ENCODE peak calls at places on chromosome 18, in ten cellular contexts. A is A549, H is ovary, Q is transverse colon, G is K562, P is suprapubic skin, W is HepG2, S is esophagus muscularis mucosa, C is stomach, O is SK-N-SH. X is an unnamed sample. For H3K4me1, the result is how much of the 10 kb centered on the place peaks cover.

GRCh38 chr18:55506074-55506473 is 81.9 kb downstream of the TCF4 start:
- DNase-seq in A (no peak), H (no peak), Q (no peak), G (no peak), P (no peak), W (no peak), S (no peak), C (no peak), O (no peak), X (no peak)

GRCh38 chr18:49024808-49025361 is 74.1 kb upstream of the SMAD7 start:
- DNase-seq in A (no peak), H (no peak), Q (no peak), G (no peak), P (no peak), W (no peak), S (no peak), C (no peak), O (peak), X (no peak)

GRCh38 chr18:59820663-59821062 is 79.1 kb upstream of the PMAIP1 start:
- DNase-seq in A (no peak), H (no peak), Q (no peak), G (no peak), P (no peak), W (no peak), S (no peak), C (no peak), O (no peak), X (no peak)

GRCh38 chr18:22277758-22278157 is 108.4 kb downstream of the GATA6 start:
- DNase-seq in A (no peak), H (no peak), Q (no peak), G (no peak), P (no peak), W (no peak), S (no peak), C (no peak), O (no peak), X (no peak)

GRCh38 chr18:55069497-55069896 is 110.2 kb upstream of the CCDC68 start:
- DNase-seq in A (no peak), H (no peak), Q (no peak), G (no peak), P (no peak), W (no peak), S (no peak), C (no peak), O (no peak), X (no peak)

GRCh38 chr18:12092398-12093229 is 1.0 kb upstream of the ANKRD62 start:
- DNase-seq in A (peak), H (no peak), Q (peak), G (peak), P (no peak), W (peak), S (no peak), C (no peak), O (peak), X (no peak)

GRCh38 chr18:7822435-7823425 is 255.6 kb downstream of the PTPRM start:
- DNase-seq in A (no peak), H (peak), Q (no peak), G (no peak), P (no peak), W (no peak), S (no peak), C (no peak), O (no peak), X (no peak)

GRCh38 chr18:52313213-52313612 is 26.8 kb upstream of the DCC start:
- DNase-seq in A (no peak), H (no peak), Q (no peak), G (no peak), P (no peak), W (no peak), S (no peak), C (no peak), O (no peak), X (no peak)

GRCh38 chr18:56747032-56747658 is 96.0 kb downstream of the WDR7 start:
- DNase-seq in A (no peak), H (no peak), Q (no peak), G (no peak), P (no peak), W (no peak), S (no peak), C (no peak), O (no peak), X (no peak)

GRCh38 chr18:12606592-12607315 is 51.2 kb downstream of the SPIRE1 start:
- DNase-seq in A (no peak), H (no peak), Q (no peak), G (no peak), P (no peak), W (peak), S (no peak), C (no peak), O (no peak), X (no peak)

GRCh38 chr18:41226186-41226585 is 728.8 kb upstream of the PIK3C3 start:
- DNase-seq in A (no peak), H (no peak), Q (no peak), G (no peak), P (no peak), W (no peak), S (no peak), C (no peak), O (no peak), X (no peak)

GRCh38 chr18:28176933-28177827 is at the start of gene CDH2:
- DNase-seq in A (peak), H (peak), Q (no peak), G (no peak), P (no peak), W (peak), S (no peak), C (peak), O (peak), X (peak)

GRCh38 chr18:75654928-75655745 is 227.6 kb upstream of the SMIM21 start:
- DNase-seq in A (no peak), H (peak), Q (no peak), G (no peak), P (peak), W (no peak), S (no peak), C (no peak), O (no peak), X (no peak)

GRCh38 chr18:62868645-62869044 is 153.3 kb downstream of the PHLPP1 start:
- DNase-seq in A (no peak), H (no peak), Q (no peak), G (no peak), P (no peak), W (no peak), S (no peak), C (no peak), O (peak), X (no peak)

GRCh38 chr18:75105551-75106254 is 103.2 kb downstream of the PTGR3 start:
- DNase-seq in A (no peak), H (no peak), Q (no peak), G (no peak), P (no peak), W (no peak), S (no peak), C (no peak), O (no peak), X (no peak)

GRCh38 chr18:1094408-1094807 is 189.7 kb downstream of the ADCYAP1 start:
- DNase-seq in A (no peak), H (no peak), Q (no peak), G (no peak), P (no peak), W (no peak), S (no peak), C (no peak), O (no peak), X (no peak)

GRCh38 chr18:36412778-36413177 is 115.3 kb downstream of the FHOD3 start:
- DNase-seq in A (peak), H (no peak), Q (no peak), G (no peak), P (no peak), W (peak), S (no peak), C (no peak), O (peak), X (no peak)

GRCh38 chr18:35697869-35698268 is 116.3 kb downstream of the GALNT1 start:
- DNase-seq in A (no peak), H (no peak), Q (no peak), G (no peak), P (no peak), W (no peak), S (no peak), C (no peak), O (no peak), X (no peak)

GRCh38 chr18:46452820-46453219 is 204.2 kb downstream of the LOXHD1 start:
- DNase-seq in A (no peak), H (no peak), Q (no peak), G (no peak), P (no peak), W (no peak), S (no peak), C (no peak), O (no peak), X (no peak)

GRCh38 chr18:63689064-63689463 is 13.7 kb upstream of the SERPINB11 start:
- DNase-seq in A (no peak), H (no peak), Q (no peak), G (no peak), P (no peak), W (no peak), S (no peak), C (no peak), O (no peak), X (no peak)

GRCh38 chr18:54791657-54792056 is 36.6 kb upstream of the RAB27B start:
- DNase-seq in A (no peak), H (no peak), Q (no peak), G (no peak), P (no peak), W (no peak), S (no peak), C (no peak), O (no peak), X (no peak)

GRCh38 chr18:25467226-25468065 is 115.5 kb upstream of the ZNF521 start:
- DNase-seq in A (no peak), H (no peak), Q (no peak), G (no peak), P (no peak), W (no peak), S (no peak), C (no peak), O (no peak), X (no peak)

GRCh38 chr18:34718610-34719009 is 8.5 kb downstream of the DTNA start:
- DNase-seq in A (no peak), H (no peak), Q (no peak), G (no peak), P (no peak), W (no peak), S (no peak), C (no peak), O (no peak), X (no peak)

GRCh38 chr18:32450026-32450681 is 20.5 kb downstream of the GAREM1 start:
- DNase-seq in A (no peak), H (no peak), Q (no peak), G (no peak), P (no peak), W (no peak), S (no peak), C (no peak), O (no peak), X (no peak)

GRCh38 chr18:65748321-65748720 is 2.5 kb upstream of the CDH7 start:
- DNase-seq in A (no peak), H (no peak), Q (no peak), G (no peak), P (no peak), W (no peak), S (no peak), C (no peak), O (no peak), X (no peak)

GRCh38 chr18:63518178-63519012 is 23.8 kb upstream of the SERPINB12 start:
- DNase-seq in A (peak), H (peak), Q (peak), G (peak), P (no peak), W (peak), S (no peak), C (peak), O (peak), X (peak)

GRCh38 chr18:59386909-59387515 is 27.9 kb upstream of the LMAN1 start:
- DNase-seq in A (no peak), H (no peak), Q (no peak), G (no peak), P (no peak), W (no peak), S (no peak), C (no peak), O (no peak), X (no peak)

GRCh38 chr18:54606835-54607212 is 15.8 kb downstream of the DYNAP start:
- DNase-seq in A (no peak), H (no peak), Q (no peak), G (no peak), P (no peak), W (no peak), S (no peak), C (no peak), O (no peak), X (no peak)

GRCh38 chr18:48294894-48295585 is 114.1 kb downstream of the ZBTB7C start:
- DNase-seq in A (no peak), H (no peak), Q (no peak), G (no peak), P (no peak), W (no peak), S (no peak), C (no peak), O (peak), X (no peak)

GRCh38 chr18:52657063-52657462 is 317.1 kb downstream of the DCC start:
- DNase-seq in A (no peak), H (no peak), Q (no peak), G (no peak), P (no peak), W (no peak), S (no peak), C (no peak), O (no peak), X (no peak)

GRCh38 chr18:44625367-44625766 is 55.3 kb upstream of the SETBP1 start:
- DNase-seq in A (no peak), H (no peak), Q (no peak), G (no peak), P (no peak), W (no peak), S (no peak), C (no peak), O (no peak), X (no peak)

GRCh38 chr18:37778417-37779165 is 213.0 kb upstream of the CELF4 start:
- DNase-seq in A (peak), H (peak), Q (peak), G (peak), P (peak), W (peak), S (no peak), C (peak), O (peak), X (no peak)

GRCh38 chr18:3541549-3542386 is 91.8 kb downstream of the TGIF1 start:
- DNase-seq in A (no peak), H (no peak), Q (no peak), G (no peak), P (no peak), W (no peak), S (no peak), C (no peak), O (no peak), X (no peak)

GRCh38 chr18:58900015-58900649 is 35.5 kb downstream of the ZNF532 start:
- DNase-seq in A (no peak), H (no peak), Q (no peak), G (no peak), P (no peak), W (no peak), S (no peak), C (no peak), O (no peak), X (no peak)

GRCh38 chr18:3015203-3015590 is 2.3 kb upstream of the LPIN2 start:
- DNase-seq in A (peak), H (no peak), Q (no peak), G (peak), P (peak), W (peak), S (no peak), C (no peak), O (no peak), X (no peak)

GRCh38 chr18:3251963-3252277 is 4.3 kb downstream of the MYL12A start:
- DNase-seq in A (no peak), H (no peak), Q (no peak), G (no peak), P (no peak), W (no peak), S (no peak), C (no peak), O (no peak), X (no peak)

GRCh38 chr18:3402962-3403585 is 46.9 kb upstream of the TGIF1 start:
- DNase-seq in A (no peak), H (no peak), Q (no peak), G (no peak), P (no peak), W (no peak), S (no peak), C (no peak), O (peak), X (no peak)

DNA sequence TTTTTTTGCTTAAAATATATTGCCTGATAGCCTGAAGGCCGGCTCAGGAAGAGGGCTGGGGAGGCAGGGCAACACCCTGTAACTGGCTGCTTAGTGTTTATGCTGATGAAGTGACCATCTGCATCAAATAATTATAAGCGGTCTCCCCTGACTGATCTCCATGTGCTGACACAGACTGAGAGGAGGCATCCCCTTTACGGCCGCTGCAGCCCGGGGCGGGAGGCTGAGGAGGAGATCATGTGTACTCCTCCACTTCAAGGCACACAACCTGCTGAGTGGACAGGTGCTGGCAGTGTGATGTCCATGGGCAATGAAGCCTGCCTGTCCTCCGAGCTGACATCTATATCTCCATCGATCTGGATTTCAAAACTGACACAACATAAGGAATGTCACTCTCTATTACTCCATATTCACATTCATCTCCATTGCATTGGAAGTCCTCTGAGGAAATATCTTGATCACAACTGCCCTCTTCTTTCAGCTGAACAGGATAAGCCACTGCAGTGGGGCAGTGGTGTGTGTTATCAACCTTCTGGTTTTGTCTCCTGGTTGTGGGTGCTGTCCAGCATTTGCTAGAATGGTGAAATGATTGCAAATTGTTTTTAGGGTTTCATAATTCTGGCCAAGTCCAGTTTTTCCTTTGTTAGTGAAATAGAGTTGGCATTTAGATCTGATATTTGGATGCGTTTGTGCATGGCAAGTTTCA is 143.5 kb downstream of the AQP4 start:
- DNase-seq in A (no peak), H (no peak), Q (no peak), G (no peak), P (no peak), W (no peak), S (peak), C (no peak), O (no peak), X (no peak)
- TF ChIP-seq EP300 in A (no peak), H (no peak), Q (no peak), G (no peak), P (no peak), W (no peak), S (no peak), C (no peak), O (no peak), X (no peak)

GRCh38 chr18:79300382-79300781 is 95.3 kb upstream of the NFATC1 start:
- DNase-seq in A (no peak), H (no peak), Q (no peak), G (no peak), P (no peak), W (no peak), S (peak), C (no peak), O (no peak), X (no peak)

GRCh38 chr18:79299711-79300110 is 96.0 kb upstream of the NFATC1 start:
- DNase-seq in A (no peak), H (no peak), Q (no peak), G (no peak), P (no peak), W (no peak), S (no peak), C (no peak), O (no peak), X (no peak)

GRCh38 chr18:79305976-79306375 is 89.8 kb upstream of the NFATC1 start:
- DNase-seq in A (no peak), H (no peak), Q (no peak), G (no peak), P (no peak), W (no peak), S (no peak), C (no peak), O (no peak), X (no peak)

GRCh38 chr18:79302120-79302519 is 93.6 kb upstream of the NFATC1 start:
- DNase-seq in A (no peak), H (no peak), Q (peak), G (no peak), P (no peak), W (no peak), S (peak), C (no peak), O (no peak), X (no peak)
- H3K4me1 ChIP-seq in A (under half), H (under half), Q (under half), G (under half), P (under half), W (under half), S (under half), C (under half), O (under half), X (under half)

DNA sequence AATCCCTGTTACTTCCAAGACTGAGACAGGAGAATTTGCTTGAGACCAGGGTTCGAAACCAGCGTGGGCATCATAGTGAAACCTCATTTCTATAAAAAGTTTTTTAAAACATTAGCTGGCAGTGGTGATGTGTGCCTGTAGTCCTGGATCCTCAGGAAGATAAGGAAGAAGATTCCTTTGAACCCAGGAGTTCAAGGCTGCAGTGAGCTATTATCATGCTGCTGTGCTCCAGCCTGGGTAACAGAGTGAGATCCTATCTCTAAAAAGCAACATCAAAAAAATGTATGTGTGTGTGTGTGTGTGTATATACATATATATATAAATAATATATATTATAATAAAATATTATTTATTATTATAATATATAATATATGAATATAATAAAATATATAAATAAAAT is 1417.6 kb upstream of the CDH2 start:
- DNase-seq in A (no peak), H (no peak), Q (no peak), G (no peak), P (no peak), W (no peak), S (no peak), C (no peak), O (no peak), X (no peak)
- TF ChIP-seq EP300 in A (no peak), H (no peak), Q (no peak), G (no peak), P (no peak), W (no peak), S (no peak), C (no peak), O (no peak), X (no peak)

DNA sequence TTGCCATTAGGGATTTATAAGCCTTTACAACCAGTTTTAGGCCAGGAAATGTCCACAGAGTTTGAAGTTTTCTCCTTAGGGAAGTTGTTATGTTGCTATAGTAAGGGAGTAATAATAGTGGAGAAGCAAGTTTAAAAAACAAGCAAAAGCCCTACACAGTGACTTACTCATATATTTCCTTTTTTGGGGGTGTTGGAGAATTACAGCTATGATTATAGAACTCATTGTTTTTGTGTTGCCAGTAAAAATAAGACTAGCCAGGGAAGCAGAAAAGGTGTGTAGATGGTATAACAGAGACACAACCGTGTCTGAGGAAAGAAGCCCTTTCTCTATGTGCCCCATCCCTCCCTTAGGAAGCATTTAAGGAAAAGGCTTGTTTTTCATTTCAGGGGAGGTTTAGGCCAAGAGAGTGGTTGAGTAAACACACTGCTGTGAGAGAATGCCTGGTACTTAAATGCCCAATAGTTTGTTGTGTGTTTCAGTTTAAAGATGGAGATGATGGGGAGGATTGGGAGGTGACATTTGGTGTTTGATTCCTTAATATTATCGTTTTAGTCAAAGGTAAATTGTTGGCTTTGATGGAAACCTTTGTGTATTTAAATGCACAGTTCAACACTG is 2.4 kb downstream of the VAPA start:
- DNase-seq in A (no peak), H (no peak), Q (no peak), G (no peak), P (no peak), W (no peak), S (no peak), C (no peak), O (no peak), X (no peak)
- H3K4me1 ChIP-seq in A (half or more), H (under half), Q (under half), G (under half), P (half or more), W (half or more), S (half or more), C (half or more), O (under half), X (half or more)